ENCODE peak calls at places on chromosomes 3 and 15, in nine cellular contexts. O is HAP-1, N is Kasumi-1, G is T follicular helper cell, P is astrocyte of the spinal cord, M is T-helper 2 cell, H is NCI-H146, F is globus pallidus, R is AG09309. V is an unnamed sample.

GRCh38 chr3:147361671-147362420 is 44.5 kb downstream of the ZIC4 start:
- DNase-seq in O (peak; percentile 88), N (peak; percentile 58), G (no peak), P (peak; percentile 25), M (no peak), H (peak; percentile 92), F (no peak), R (no peak), V (no peak)

GRCh38 chr15:99148851-99149276 is 44.0 kb downstream of the SYNM start:
- DNase-seq in O (no peak), N (no peak), G (no peak), P (no peak), M (no peak), H (peak; percentile 68), F (no peak), R (no peak), V (no peak)

GRCh38 chr3:157335677-157336076 is 101.0 kb upstream of the PTX3 start:
- DNase-seq in O (no peak), N (no peak), G (no peak), P (peak; percentile 84), M (no peak), H (peak; percentile 85), F (peak; percentile 61), R (no peak), V (no peak)

GRCh38 chr3:24521306-24522154 is 26.9 kb upstream of the THRB start:
- DNase-seq in O (peak; percentile 69), N (no peak), G (no peak), P (peak; percentile 40), M (no peak), H (peak; percentile 38), F (peak; percentile 47), R (no peak), V (no peak)

GRCh38 chr15:90001683-90002427 is 731 bp downstream of the ZNF710 start:
- DNase-seq in O (peak; percentile 71), N (peak; percentile 52), G (peak; percentile 45), P (peak; percentile 54), M (peak; percentile 63), H (peak; percentile 40), F (peak; percentile 55), R (no peak), V (peak; percentile 24)

GRCh38 chr3:143536817-143537535 is 311.3 kb downstream of the SLC9A9 start:
- DNase-seq in O (no peak), N (no peak), G (no peak), P (peak; percentile 66), M (no peak), H (no peak), F (no peak), R (peak; percentile 63), V (no peak)

GRCh38 chr15:75694241-75695182 is 18.1 kb downstream of the CSPG4 start:
- DNase-seq in O (peak; percentile 82), N (peak; percentile 26), G (no peak), P (peak; percentile 98), M (no peak), H (peak; percentile 88), F (peak; percentile 58), R (peak; percentile 90), V (no peak)

GRCh38 chr15:76253851-76254440 is 57.3 kb downstream of the ETFA start:
- DNase-seq in O (peak; percentile 62), N (no peak), G (no peak), P (peak; percentile 18), M (no peak), H (peak; percentile 31), F (no peak), R (no peak), V (no peak)

GRCh38 chr15:59029554-59029953 is 42.1 kb downstream of the RNF111 start:
- DNase-seq in O (no peak), N (no peak), G (no peak), P (no peak), M (no peak), H (no peak), F (no peak), R (no peak), V (no peak)

GRCh38 chr3:168061332-168061996 is 34.3 kb downstream of the GOLIM4 start:
- DNase-seq in O (no peak), N (peak; percentile 12), G (no peak), P (no peak), M (no peak), H (no peak), F (peak; percentile 40), R (no peak), V (no peak)

GRCh38 chr15:79161837-79162508 is 71.4 kb upstream of the RASGRF1 start:
- DNase-seq in O (no peak), N (no peak), G (no peak), P (no peak), M (no peak), H (no peak), F (no peak), R (no peak), V (no peak)

GRCh38 chr3:29301332-29302011 is 20.6 kb downstream of the RBMS3 start:
- DNase-seq in O (no peak), N (no peak), G (no peak), P (no peak), M (no peak), H (no peak), F (no peak), R (no peak), V (no peak)

GRCh38 chr3:66402596-66403267 is 98.1 kb downstream of the LRIG1 start:
- DNase-seq in O (no peak), N (no peak), G (no peak), P (no peak), M (no peak), H (no peak), F (no peak), R (no peak), V (no peak)

GRCh38 chr3:6631376-6631775 is 229.5 kb upstream of the GRM7 start:
- DNase-seq in O (no peak), N (no peak), G (no peak), P (no peak), M (no peak), H (no peak), F (no peak), R (no peak), V (no peak)

GRCh38 chr3:43031490-43032216 is 52.5 kb downstream of the GASK1A start:
- DNase-seq in O (no peak), N (no peak), G (no peak), P (no peak), M (no peak), H (no peak), F (no peak), R (no peak), V (no peak)

GRCh38 chr3:125003369-125003853 is 52.4 kb downstream of the HEG1 start:
- DNase-seq in O (peak; percentile 73), N (no peak), G (no peak), P (peak; percentile 72), M (no peak), H (no peak), F (peak; percentile 47), R (peak; percentile 10), V (no peak)

GRCh38 chr3:186162221-186162620 is 53.3 kb upstream of the ETV5 start:
- DNase-seq in O (no peak), N (peak; percentile 64), G (no peak), P (no peak), M (no peak), H (no peak), F (peak; percentile 41), R (no peak), V (no peak)

GRCh38 chr3:52721002-52721741 is 15.3 kb downstream of the SPCS1 start:
- DNase-seq in O (no peak), N (peak; percentile 100), G (no peak), P (no peak), M (no peak), H (no peak), F (peak; percentile 70), R (no peak), V (no peak)

GRCh38 chr3:184604956-184605290 is 43.3 kb downstream of the EPHB3 start:
- DNase-seq in O (no peak), N (no peak), G (no peak), P (no peak), M (no peak), H (no peak), F (no peak), R (no peak), V (no peak)

GRCh38 chr15:66707310-66708160 is 5.5 kb downstream of the SMAD6 start:
- DNase-seq in O (peak; percentile 92), N (no peak), G (no peak), P (peak; percentile 55), M (no peak), H (peak; percentile 30), F (no peak), R (no peak), V (no peak)

GRCh38 chr3:184604039-184604955 is 42.7 kb downstream of the EPHB3 start:
- DNase-seq in O (peak; percentile 63), N (peak; percentile 36), G (no peak), P (no peak), M (no peak), H (peak; percentile 30), F (no peak), R (no peak), V (no peak)

GRCh38 chr15:60006203-60006782 is 2.2 kb downstream of the FOXB1 start:
- DNase-seq in O (peak; percentile 53), N (no peak), G (peak; percentile 42), P (no peak), M (peak; percentile 54), H (peak; percentile 39), F (no peak), R (no peak), V (peak; percentile 29)

GRCh38 chr3:112101946-112102345 is 15.8 kb downstream of the C3orf52 start:
- DNase-seq in O (no peak), N (no peak), G (no peak), P (peak; percentile 83), M (no peak), H (no peak), F (no peak), R (no peak), V (no peak)

GRCh38 chr15:88769161-88769971 is 33.9 kb upstream of the ACAN start:
- DNase-seq in O (no peak), N (no peak), G (no peak), P (no peak), M (no peak), H (no peak), F (peak; percentile 29), R (no peak), V (no peak)

GRCh38 chr3:121651684-121652083 is 9.0 kb downstream of the HCLS1 start:
- DNase-seq in O (no peak), N (no peak), G (no peak), P (peak; percentile 16), M (no peak), H (peak; percentile 42), F (no peak), R (no peak), V (no peak)

GRCh38 chr3:129161860-129162271 is 1.0 kb upstream of the ISY1 start:
- DNase-seq in O (peak; percentile 58), N (peak; percentile 33), G (no peak), P (no peak), M (no peak), H (no peak), F (no peak), R (no peak), V (no peak)

GRCh38 chr15:59545573-59545972 is 66.0 kb upstream of the GCNT3 start:
- DNase-seq in O (peak; percentile 38), N (no peak), G (no peak), P (no peak), M (no peak), H (no peak), F (no peak), R (no peak), V (no peak)

GRCh38 chr3:30626443-30627181 is 20.2 kb downstream of the TGFBR2 start:
- DNase-seq in O (peak; percentile 29), N (no peak), G (no peak), P (peak; percentile 71), M (no peak), H (no peak), F (no peak), R (peak; percentile 57), V (no peak)

GRCh38 chr15:90343391-90343790 is 8.7 kb upstream of the ZNF774 start:
- DNase-seq in O (no peak), N (no peak), G (no peak), P (no peak), M (no peak), H (no peak), F (no peak), R (no peak), V (no peak)

GRCh38 chr15:73781038-73781925 is 28.1 kb upstream of the INSYN1 start:
- DNase-seq in O (peak; percentile 34), N (no peak), G (no peak), P (no peak), M (no peak), H (no peak), F (no peak), R (no peak), V (no peak)

GRCh38 chr15:66155065-66155464 is 98.5 kb downstream of the MEGF11 start:
- DNase-seq in O (no peak), N (no peak), G (no peak), P (no peak), M (no peak), H (no peak), F (no peak), R (no peak), V (no peak)

V was measured in stimulated activated CD8-positive, alpha-beta memory T cell treated with anti-CD3 and anti-CD28 coated beads, Interleukin-12 subunit alpha, Interleukin-12 subunit beta, amount 100 ng/mL, for 1 hour.